ENCODE peak calls at places on chromosomes 4 and X, in six cellular contexts. R, X, W, V, T and F are unnamed samples.

GRCh38 chrX:78595901-78596502 is 63.1 kb downstream of the RTL3 start:
- DNase-seq in R (peak), X (no peak), W (peak), V (no peak), T (peak), F (peak)

GRCh38 chr4:78592104-78592783 is 40.7 kb downstream of the ANXA3 start:
- DNase-seq in R (no peak), X (no peak), W (peak), V (peak), T (no peak), F (peak)

GRCh38 chr4:157080605-157081004 is 4.7 kb downstream of the GLRB start:
- DNase-seq in R (no peak), X (no peak), W (no peak), V (no peak), T (no peak), F (no peak)

GRCh38 chr4:141395919-141396318 is 175.2 kb downstream of the ZNF330 start:
- DNase-seq in R (no peak), X (no peak), W (no peak), V (no peak), T (no peak), F (no peak)

GRCh38 chr4:140158234-140159030 is 4.4 kb upstream of the MAML3 start:
- DNase-seq in R (peak), X (no peak), W (no peak), V (no peak), T (no peak), F (no peak)

GRCh38 chr4:1495416-1496115 is 89.3 kb upstream of the NKX1-1 start:
- DNase-seq in R (no peak), X (no peak), W (peak), V (no peak), T (no peak), F (no peak)

GRCh38 chr4:15917297-15917696 is 21.2 kb downstream of the FGFBP1 start:
- DNase-seq in R (no peak), X (no peak), W (no peak), V (no peak), T (no peak), F (no peak)

GRCh38 chr4:30073001-30073710 is 647.0 kb upstream of the PCDH7 start:
- DNase-seq in R (no peak), X (no peak), W (no peak), V (no peak), T (no peak), F (no peak)

GRCh38 chrX:135931644-135932487 is 38.4 kb downstream of the SAGE1 start:
- DNase-seq in R (peak), X (peak), W (peak), V (peak), T (peak), F (no peak)

GRCh38 chr4:40594261-40595178 is 35.1 kb downstream of the RBM47 start:
- DNase-seq in R (no peak), X (no peak), W (no peak), V (no peak), T (no peak), F (peak)

GRCh38 chr4:20565075-20565721 is 135.1 kb upstream of the PACRGL start:
- DNase-seq in R (peak), X (no peak), W (no peak), V (no peak), T (no peak), F (no peak)

GRCh38 chr4:94306713-94307112 is 35.9 kb downstream of the HPGDS start:
- DNase-seq in R (peak), X (no peak), W (no peak), V (no peak), T (no peak), F (no peak)

GRCh38 chr4:1105662-1106061 is 7.7 kb downstream of the RNF212 start:
- DNase-seq in R (no peak), X (no peak), W (no peak), V (no peak), T (no peak), F (no peak)

GRCh38 chrX:118039591-118039990 is 77.0 kb downstream of the KLHL13 start:
- DNase-seq in R (no peak), X (no peak), W (no peak), V (no peak), T (no peak), F (no peak)

GRCh38 chrX:47361538-47362511 is 8.6 kb upstream of the ZNF157 start:
- DNase-seq in R (peak), X (peak), W (peak), V (peak), T (peak), F (peak)

GRCh38 chr4:26473893-26474292 is 16.4 kb downstream of the CCKAR start:
- DNase-seq in R (no peak), X (no peak), W (no peak), V (no peak), T (no peak), F (no peak)

GRCh38 chr4:21992330-21992729 is 43.8 kb upstream of the KCNIP4 start:
- DNase-seq in R (no peak), X (no peak), W (no peak), V (no peak), T (no peak), F (no peak)

GRCh38 chr4:40571208-40571607 is 58.5 kb downstream of the RBM47 start:
- DNase-seq in R (no peak), X (no peak), W (no peak), V (no peak), T (no peak), F (no peak)

DNA sequence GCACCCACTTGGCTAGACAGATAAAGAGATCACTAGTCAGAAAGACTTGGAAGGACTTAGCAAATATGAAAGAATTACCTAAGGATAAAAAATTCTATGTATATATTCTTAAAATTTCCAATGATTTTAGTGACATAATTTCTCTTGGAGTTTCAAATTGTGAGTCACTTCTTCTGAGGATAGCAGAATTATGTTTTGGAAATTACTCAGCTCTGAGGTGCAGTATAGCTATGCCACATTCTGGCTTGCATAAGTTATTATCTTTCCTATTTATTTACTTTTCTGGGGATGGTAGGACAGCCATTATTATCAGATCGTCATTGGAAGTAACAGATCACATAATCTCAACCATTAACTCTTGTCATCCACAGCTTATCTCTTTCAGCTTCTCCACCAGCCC is 853.5 kb downstream of the TRIML1 start:
- DNase-seq in R (no peak), X (no peak), W (no peak), V (no peak), T (no peak), F (no peak)
- TF ChIP-seq JUN in R (no peak), X (no peak), W (no peak), V (no peak), T (no peak), F (no peak)

GRCh38 chrX:70030242-70030823 is 19.4 kb downstream of the AWAT2 start:
- DNase-seq in R (peak), X (peak), W (peak), V (peak), T (peak), F (peak)
- TF ChIP-seq JUN in R (no peak), X (no peak), W (no peak), V (no peak), T (no peak), F (no peak)

GRCh38 chr4:14608630-14609029 is 393.7 kb upstream of the CPEB2 start:
- DNase-seq in R (no peak), X (no peak), W (no peak), V (no peak), T (no peak), F (no peak)

GRCh38 chr4:14607001-14607400 is 395.3 kb upstream of the CPEB2 start:
- DNase-seq in R (no peak), X (no peak), W (no peak), V (no peak), T (no peak), F (no peak)

GRCh38 chr4:14607578-14607977 is 394.7 kb upstream of the CPEB2 start:
- DNase-seq in R (no peak), X (no peak), W (no peak), V (no peak), T (no peak), F (no peak)
- TF ChIP-seq JUN in R (no peak), X (no peak), W (no peak), V (no peak), T (no peak), F (no peak)

DNA sequence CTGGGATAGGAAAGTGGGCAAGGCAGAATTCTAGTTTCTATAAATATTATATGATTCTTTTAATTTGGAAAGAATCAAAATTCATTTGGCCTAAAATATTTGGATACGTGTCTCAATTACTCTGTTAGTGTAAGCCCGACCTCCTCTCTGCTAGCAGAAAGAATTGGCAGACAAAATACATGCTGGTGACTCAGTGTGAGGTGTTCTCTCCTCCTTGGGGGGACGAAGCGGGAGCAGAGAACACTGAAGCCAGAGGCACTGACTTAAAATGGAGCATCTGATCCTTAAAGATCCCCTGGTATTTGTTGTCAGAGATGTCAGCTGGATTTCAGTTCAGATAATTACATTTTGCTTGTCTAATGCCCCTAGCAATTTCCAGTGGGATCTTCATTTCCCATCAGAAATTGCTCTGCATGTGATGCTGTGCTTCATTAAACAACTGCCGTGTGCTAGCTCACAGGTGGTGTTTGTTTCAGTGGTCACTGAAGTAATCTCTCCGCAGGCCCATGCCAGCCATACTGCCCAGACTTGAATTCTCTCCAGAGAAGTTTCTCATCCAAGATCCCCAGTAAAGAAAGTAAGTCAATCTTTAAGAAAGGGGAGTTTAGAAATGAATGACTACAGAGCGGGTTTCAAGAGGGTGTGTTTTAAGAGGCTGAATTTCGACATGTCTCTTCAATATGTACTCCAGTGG is 188.7 kb upstream of the TLL1 start:
- DNase-seq in R (peak), X (no peak), W (no peak), V (no peak), T (no peak), F (no peak)
- TF ChIP-seq JUN in R (no peak), X (no peak), W (no peak), V (no peak), T (no peak), F (no peak)

DNA sequence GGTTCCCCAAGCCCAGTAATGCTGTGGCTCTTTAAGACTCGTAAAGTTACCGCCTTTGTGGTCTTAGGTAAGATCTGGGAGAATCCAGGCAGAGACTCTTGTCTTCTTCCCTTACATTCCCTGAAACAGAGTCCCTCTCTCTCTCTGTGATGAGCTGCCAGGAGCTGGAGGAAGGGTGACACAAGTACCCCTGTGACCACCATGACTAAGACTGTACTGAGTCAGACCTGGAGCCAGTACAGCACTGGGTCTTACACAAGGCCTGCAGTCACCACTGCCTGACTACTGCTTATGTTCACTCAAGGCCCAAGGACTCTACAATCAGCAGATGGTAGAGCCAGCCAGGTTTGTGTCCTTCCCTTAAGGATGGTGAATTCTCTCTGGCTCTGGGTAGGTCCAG is 62.3 kb downstream of the FMR1NB start:
- DNase-seq in R (no peak), X (no peak), W (no peak), V (no peak), T (no peak), F (no peak)
- TF ChIP-seq JUN in R (no peak), X (no peak), W (no peak), V (no peak), T (no peak), F (no peak)

GRCh38 chr4:128039568-128039967 is 21.5 kb upstream of the LARP1B start:
- DNase-seq in R (no peak), X (no peak), W (no peak), V (no peak), T (no peak), F (no peak)
- TF ChIP-seq JUN in R (no peak), X (no peak), W (no peak), V (no peak), T (no peak), F (no peak)

GRCh38 chr4:163194593-163194992 is 27.9 kb upstream of the NAF1 start:
- DNase-seq in R (no peak), X (no peak), W (no peak), V (no peak), T (no peak), F (no peak)

GRCh38 chr4:163196904-163197505 is 30.3 kb upstream of the NAF1 start:
- DNase-seq in R (no peak), X (no peak), W (no peak), V (no peak), T (no peak), F (no peak)

GRCh38 chr4:163193717-163194116 is 27.0 kb upstream of the NAF1 start:
- DNase-seq in R (no peak), X (no peak), W (no peak), V (no peak), T (no peak), F (no peak)

GRCh38 chr4:163195247-163195765 is 28.6 kb upstream of the NAF1 start:
- DNase-seq in R (no peak), X (no peak), W (no peak), V (peak), T (no peak), F (no peak)

DNA sequence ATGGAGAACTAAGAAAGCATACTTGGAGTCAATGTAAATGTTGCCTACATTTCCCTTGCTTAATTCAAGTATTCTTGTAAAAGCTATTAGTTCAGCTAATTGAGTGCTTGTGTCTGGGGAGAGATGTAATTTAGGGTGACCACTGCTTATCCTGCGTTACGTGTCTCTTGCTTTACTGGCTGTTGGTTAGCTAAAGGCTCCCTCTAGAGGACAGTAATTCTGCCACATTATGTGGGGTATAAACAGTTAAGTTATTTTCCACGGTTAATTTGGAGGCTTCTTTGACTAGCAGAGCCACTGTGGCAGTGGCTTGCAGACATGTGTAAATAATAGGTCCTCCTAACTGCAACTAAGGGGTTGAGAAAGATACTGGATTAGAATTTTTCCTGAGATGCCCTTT is 25.3 kb upstream of the NAF1 start:
- DNase-seq in R (peak), X (peak), W (no peak), V (peak), T (no peak), F (no peak)
- TF ChIP-seq JUN in R (no peak), X (no peak), W (no peak), V (no peak), T (no peak), F (no peak)

GRCh38 chrX:11580789-11581188 is 84.9 kb downstream of the ARHGAP6 start:
- DNase-seq in R (no peak), X (no peak), W (no peak), V (no peak), T (no peak), F (no peak)
- TF ChIP-seq JUN in R (no peak), X (no peak), W (no peak), V (no peak), T (no peak), F (no peak)

GRCh38 chr4:166422475-166422874 is 549.4 kb downstream of the TLL1 start:
- DNase-seq in R (peak), X (no peak), W (no peak), V (no peak), T (no peak), F (no peak)
- TF ChIP-seq JUN in R (peak), X (no peak), W (no peak), V (no peak), T (no peak), F (no peak)

GRCh38 chrX:85980286-85980685 is 67.1 kb downstream of the CHM start:
- DNase-seq in R (no peak), X (no peak), W (no peak), V (no peak), T (no peak), F (no peak)
- TF ChIP-seq JUN in R (no peak), X (no peak), W (no peak), V (no peak), T (no peak), F (no peak)